ENCODE peak calls at places on chromosomes 6 and 20, in four cellular contexts. X, E, S and Z are unnamed samples.

GRCh38 chr6:49151461-49151860 is 311.6 kb downstream of the MMUT start:
- DNase-seq in X (no peak), E (no peak), S (no peak), Z (no peak)

GRCh38 chr6:94721459-94721858 is 855.9 kb upstream of the MANEA start:
- DNase-seq in S (no peak), X (no peak), E (no peak), Z (no peak)

GRCh38 chr6:80314531-80314930 is 208.1 kb downstream of the BCKDHB start:
- DNase-seq in X (no peak), S (no peak), E (no peak), Z (peak; percentile 25)

GRCh38 chr6:6649824-6650349 is 61.4 kb downstream of the LY86 start:
- DNase-seq in E (no peak), X (no peak), S (no peak), Z (no peak)

GRCh38 chr6:154112181-154112809 is 73.3 kb downstream of the OPRM1 start:
- DNase-seq in X (no peak), E (no peak), S (no peak), Z (no peak)

GRCh38 chr20:59824711-59825562 is 108.5 kb downstream of the SYCP2 start:
- DNase-seq in X (no peak), E (no peak), S (no peak), Z (no peak)

GRCh38 chr6:111997863-111998191 is 56.1 kb upstream of the CCN6 start:
- DNase-seq in E (peak; percentile 24), S (no peak), X (no peak), Z (no peak)

GRCh38 chr6:16505711-16506362 is 255.4 kb downstream of the ATXN1 start:
- DNase-seq in E (peak; percentile 21), X (peak; percentile 27), S (no peak), Z (peak; percentile 19)

GRCh38 chr20:37954626-37955025 is 51.7 kb downstream of the VSTM2L start:
- DNase-seq in E (no peak), S (no peak), X (no peak), Z (no peak)

GRCh38 chr6:148932731-148933130 is 185.9 kb downstream of the UST start:
- DNase-seq in X (peak; percentile 58), S (no peak), E (no peak), Z (no peak)

GRCh38 chr20:59006864-59007757 is at the start of gene CTSZ:
- DNase-seq in X (no peak), S (peak; percentile 53), E (peak; percentile 51), Z (peak; percentile 53)

GRCh38 chr6:113376847-113377165 is 480.3 kb upstream of the MARCKS start:
- DNase-seq in X (no peak), E (no peak), S (no peak), Z (no peak)

GRCh38 chr6:159059099-159059498 is 14.3 kb upstream of the TAGAP start:
- DNase-seq in X (no peak), S (no peak), E (no peak), Z (no peak)

GRCh38 chr20:10634683-10635411 is 39.0 kb downstream of the JAG1 start:
- DNase-seq in S (no peak), X (no peak), E (no peak), Z (no peak)

GRCh38 chr20:49896204-49896603 is 19.1 kb downstream of the SPATA2 start:
- DNase-seq in E (no peak), S (no peak), X (no peak), Z (no peak)

GRCh38 chr6:90144396-90144795 is 152.2 kb downstream of the BACH2 start:
- DNase-seq in X (no peak), E (no peak), S (no peak), Z (no peak)

GRCh38 chr20:50713677-50714101 is 17.7 kb upstream of the PARD6B start:
- DNase-seq in E (no peak), X (no peak), S (no peak), Z (no peak)

GRCh38 chr6:44576132-44576601 is 188.7 kb downstream of the CDC5L start:
- DNase-seq in E (no peak), S (no peak), X (peak; percentile 36), Z (no peak)

GRCh38 chr20:946826-947225 is 30.7 kb upstream of the ANGPT4 start:
- DNase-seq in E (no peak), X (no peak), S (no peak), Z (no peak)

GRCh38 chr20:7333846-7334245 is 566.4 kb downstream of the BMP2 start:
- DNase-seq in S (no peak), X (no peak), E (no peak), Z (no peak)

GRCh38 chr20:22450540-22450939 is 133.8 kb downstream of the FOXA2 start:
- DNase-seq in S (no peak), X (no peak), E (no peak), Z (no peak)

GRCh38 chr6:61168878-61169277 is 1117.1 kb downstream of the KHDRBS2 start:
- DNase-seq in S (no peak), X (no peak), E (no peak), Z (no peak)

GRCh38 chr6:97294451-97294850 is 11.4 kb upstream of the MMS22L start:
- DNase-seq in X (peak; percentile 1), S (no peak), E (no peak), Z (peak; percentile 66)

GRCh38 chr6:158073776-158074175 is 92.1 kb downstream of the SYNJ2 start:
- DNase-seq in X (no peak), E (no peak), S (no peak), Z (no peak)

GRCh38 chr20:33463332-33464101 is 20.0 kb upstream of the SNTA1 start:
- DNase-seq in S (no peak), E (peak; percentile 25), X (no peak), Z (no peak)

GRCh38 chr6:159979136-159979874 is 10.4 kb downstream of the IGF2R start:
- DNase-seq in X (peak; percentile 48), S (peak; percentile 80), E (no peak), Z (peak; percentile 23)

GRCh38 chr20:11907621-11908020 is 10.1 kb upstream of the BTBD3 start:
- DNase-seq in E (no peak), S (no peak), X (no peak), Z (no peak)
- H3K27ac ChIP-seq in E (no peak overlapping the region), S (no peak overlapping the region), X (no peak overlapping the region), Z (no peak overlapping the region)

DNA sequence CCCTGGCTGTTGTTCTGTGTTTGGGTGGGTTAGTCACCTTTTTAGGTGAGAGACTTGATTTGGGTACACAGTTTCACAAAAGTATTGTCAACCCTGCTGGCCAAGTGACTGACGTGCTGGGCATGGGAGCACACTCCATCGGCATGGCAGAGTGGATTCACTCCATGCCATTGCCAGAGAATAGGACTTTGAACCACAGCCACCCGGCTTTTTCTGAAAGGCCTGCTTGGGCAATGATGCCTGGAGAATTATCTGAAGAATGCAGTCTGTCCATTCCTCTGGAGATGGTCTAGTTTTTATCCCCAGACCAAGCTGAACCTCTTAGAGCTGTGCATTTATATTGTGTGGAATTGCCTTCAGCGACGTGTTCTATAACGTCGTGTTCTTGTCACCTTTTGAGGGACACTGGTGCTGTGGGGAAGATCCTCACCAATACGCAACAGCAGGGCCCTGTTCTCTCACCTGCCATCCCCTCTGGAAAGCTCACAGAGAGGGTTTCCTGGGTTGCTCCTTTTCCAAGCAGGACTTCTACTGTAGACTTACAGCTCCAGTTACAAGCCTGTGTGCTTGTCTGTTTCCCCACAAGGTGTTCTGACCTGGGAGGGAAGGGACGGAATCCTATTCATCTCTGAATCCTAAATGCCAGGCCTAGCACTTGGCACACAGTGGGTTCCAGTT is 183.4 kb upstream of the AKAP12 start:
- DNase-seq in X (no peak), E (no peak), S (no peak), Z (peak; percentile 84)
- H3K36me3 ChIP-seq in X (peaks cover 2% of the 10 kb centered on the region), E (no peaks in the 10 kb centered on the region), S (peaks cover 70% of the 10 kb centered on the region), Z (no peaks in the 10 kb centered on the region)

GRCh38 chr20:62823688-62824475 is 7.0 kb downstream of the COL9A3 start:
- DNase-seq in E (no peak), X (no peak), S (no peak), Z (peak; percentile 42)

GRCh38 chr20:62821726-62822210 is 4.9 kb downstream of the COL9A3 start:
- DNase-seq in X (no peak), E (no peak), S (no peak), Z (no peak)

GRCh38 chr20:62820962-62821725 is 4.3 kb downstream of the COL9A3 start:
- DNase-seq in S (no peak), E (no peak), X (no peak), Z (no peak)

GRCh38 chr20:62822788-62823651 is 6.2 kb downstream of the COL9A3 start:
- DNase-seq in E (no peak), X (no peak), S (peak; percentile 87), Z (no peak)

GRCh38 chr20:62822239-62822787 is 5.5 kb downstream of the COL9A3 start:
- DNase-seq in E (no peak), X (no peak), S (no peak), Z (no peak)
- H3K27ac ChIP-seq in E (no peak overlapping the region), X (no peak overlapping the region), S (no peak overlapping the region), Z (no peak overlapping the region)

DNA sequence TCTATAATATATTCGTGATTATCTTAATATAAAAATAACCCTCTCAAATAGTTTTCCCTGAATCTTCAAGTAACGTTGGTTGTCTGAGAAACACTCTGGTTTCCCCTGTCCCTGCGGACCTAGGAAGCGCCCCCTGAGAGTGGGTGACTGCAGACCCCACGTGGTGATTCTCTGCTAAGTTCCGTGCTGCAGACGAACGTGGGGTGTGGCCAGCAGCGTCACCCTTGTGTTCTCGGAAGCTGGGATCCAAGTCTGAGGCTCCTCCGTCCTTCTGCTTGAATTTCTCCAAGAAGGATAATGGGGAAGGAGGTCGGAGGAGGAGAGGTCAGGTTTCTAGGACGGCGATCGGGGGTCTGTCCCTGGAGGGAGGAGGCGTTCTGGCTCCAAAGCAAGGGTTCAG is 16.6 kb upstream of the MAP1LC3A start:
- DNase-seq in S (no peak), X (no peak), E (no peak), Z (no peak)
- H3K36me3 ChIP-seq in S (peaks cover 27% of the 10 kb centered on the region), X (peaks cover 48% of the 10 kb centered on the region), E (peaks cover 57% of the 10 kb centered on the region), Z (peaks cover 30% of the 10 kb centered on the region)

GRCh38 chr6:32826996-32827395 is 10.2 kb upstream of the HLA-DOB start:
- DNase-seq in E (no peak), S (no peak), X (no peak), Z (no peak)
- H3K27ac ChIP-seq in E (no peak overlapping the region), S (no peak overlapping the region), X (no peak overlapping the region), Z (no peak overlapping the region)

DNA sequence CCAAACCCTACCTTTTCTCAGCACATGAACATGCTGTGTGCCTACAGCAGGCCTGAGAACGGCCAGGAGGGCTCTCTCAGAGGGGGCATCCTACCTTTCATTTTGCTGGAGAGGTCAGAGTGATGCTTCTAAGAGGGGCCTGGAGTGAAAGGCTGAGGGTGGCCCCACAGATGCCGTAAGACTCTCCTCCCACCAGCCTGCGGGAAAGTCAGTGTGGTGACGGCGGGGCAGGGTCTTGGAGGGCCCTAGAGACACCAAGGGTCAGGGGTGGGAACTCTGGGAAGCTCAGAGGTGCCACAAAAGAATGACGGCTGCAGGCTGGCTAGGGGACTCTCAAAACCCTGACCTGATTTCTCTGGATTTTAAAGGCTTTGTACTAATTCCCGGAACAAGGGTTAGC is 107.6 kb downstream of the SLC23A2 start:
- DNase-seq in S (no peak), X (no peak), E (no peak), Z (no peak)
- H3K36me3 ChIP-seq in S (peaks cover 18% of the 10 kb centered on the region), X (no peaks in the 10 kb centered on the region), E (peaks cover 28% of the 10 kb centered on the region), Z (peaks cover 11% of the 10 kb centered on the region)

GRCh38 chr6:169292340-169293124 is 38.9 kb upstream of the THBS2 start:
- DNase-seq in X (peak; percentile 91), E (no peak), S (no peak), Z (no peak)
- H3K27ac ChIP-seq in X (peak overlapping the region; percentile 77), E (peak overlapping the region; percentile 27), S (no peak overlapping the region), Z (no peak overlapping the region)

GRCh38 chr20:62944184-62944583 is 6.2 kb downstream of the GID8 start:
- DNase-seq in X (no peak), E (no peak), S (no peak), Z (no peak)
- H3K36me3 ChIP-seq in X (peaks cover 51% of the 10 kb centered on the region), E (peaks cover 85% of the 10 kb centered on the region), S (peaks cover 93% of the 10 kb centered on the region), Z (peaks cover 44% of the 10 kb centered on the region)